ENCODE peak calls at places on chromosomes 13 and 19, in nine cellular contexts. One of them, this sample, is unnamed.

GRCh38 chr13:41649659-41650058 is 192.3 kb downstream of the RGCC start:
- DNase-seq in endothelial cell of umbilical vein: peak
- DNase-seq in body of pancreas: no peak
- DNase-seq in H1: no peak
- DNase-seq in ovary: no peak
- DNase-seq in testis: no peak
- DNase-seq in spleen: no peak
- DNase-seq in tibial nerve: no peak
- DNase-seq in transverse colon: no peak
- DNase-seq in this sample: no peak

GRCh38 chr19:35124098-35125060 is 8.8 kb downstream of the FXYD3 start:
- DNase-seq in endothelial cell of umbilical vein: peak
- DNase-seq in body of pancreas: peak
- DNase-seq in H1: no peak
- DNase-seq in ovary: peak
- DNase-seq in testis: peak
- DNase-seq in spleen: peak
- DNase-seq in tibial nerve: peak
- DNase-seq in transverse colon: peak
- DNase-seq in this sample: peak

GRCh38 chr13:32316030-32316344 is 679 bp downstream of the BRCA2 start:
- DNase-seq in endothelial cell of umbilical vein: no peak
- DNase-seq in body of pancreas: no peak
- DNase-seq in H1: no peak
- DNase-seq in ovary: no peak
- DNase-seq in testis: no peak
- DNase-seq in spleen: no peak
- DNase-seq in tibial nerve: no peak
- DNase-seq in transverse colon: peak
- DNase-seq in this sample: no peak

GRCh38 chr13:66532146-66532545 is 698.0 kb downstream of the PCDH9 start:
- DNase-seq in endothelial cell of umbilical vein: no peak
- DNase-seq in body of pancreas: no peak
- DNase-seq in H1: no peak
- DNase-seq in ovary: no peak
- DNase-seq in testis: no peak
- DNase-seq in spleen: no peak
- DNase-seq in tibial nerve: no peak
- DNase-seq in transverse colon: no peak
- DNase-seq in this sample: no peak

GRCh38 chr19:34131100-34131499 is 41.2 kb upstream of the LSM14A start:
- DNase-seq in endothelial cell of umbilical vein: no peak
- DNase-seq in body of pancreas: no peak
- DNase-seq in H1: no peak
- DNase-seq in ovary: no peak
- DNase-seq in testis: no peak
- DNase-seq in spleen: no peak
- DNase-seq in tibial nerve: no peak
- DNase-seq in transverse colon: no peak
- DNase-seq in this sample: no peak

GRCh38 chr13:23059173-23059572 is 121.6 kb upstream of the SGCG start:
- DNase-seq in endothelial cell of umbilical vein: no peak
- DNase-seq in body of pancreas: no peak
- DNase-seq in H1: no peak
- DNase-seq in ovary: no peak
- DNase-seq in testis: no peak
- DNase-seq in spleen: no peak
- DNase-seq in tibial nerve: no peak
- DNase-seq in transverse colon: no peak
- DNase-seq in this sample: no peak

GRCh38 chr19:11408591-11408990 is 10.5 kb downstream of the RGL3 start:
- DNase-seq in endothelial cell of umbilical vein: no peak
- DNase-seq in body of pancreas: no peak
- DNase-seq in H1: no peak
- DNase-seq in ovary: no peak
- DNase-seq in testis: no peak
- DNase-seq in spleen: no peak
- DNase-seq in tibial nerve: no peak
- DNase-seq in transverse colon: no peak
- DNase-seq in this sample: no peak

GRCh38 chr19:33395561-33396550 is 22.3 kb downstream of the CEBPG start:
- DNase-seq in endothelial cell of umbilical vein: no peak
- DNase-seq in body of pancreas: no peak
- DNase-seq in H1: no peak
- DNase-seq in ovary: peak
- DNase-seq in testis: peak
- DNase-seq in spleen: peak
- DNase-seq in tibial nerve: peak
- DNase-seq in transverse colon: no peak
- DNase-seq in this sample: no peak

GRCh38 chr19:33292595-33293254 is 9.6 kb downstream of the CEBPA start:
- DNase-seq in endothelial cell of umbilical vein: no peak
- DNase-seq in body of pancreas: no peak
- DNase-seq in H1: no peak
- DNase-seq in ovary: no peak
- DNase-seq in testis: no peak
- DNase-seq in spleen: peak
- DNase-seq in tibial nerve: no peak
- DNase-seq in transverse colon: peak
- DNase-seq in this sample: peak

GRCh38 chr19:18379803-18380747 is 5.9 kb upstream of the GDF15 start:
- DNase-seq in endothelial cell of umbilical vein: no peak
- DNase-seq in body of pancreas: peak
- DNase-seq in H1: no peak
- DNase-seq in ovary: peak
- DNase-seq in testis: peak
- DNase-seq in spleen: peak
- DNase-seq in tibial nerve: peak
- DNase-seq in transverse colon: peak
- DNase-seq in this sample: peak

GRCh38 chr19:48595171-48595570 is 11.4 kb upstream of the SPACA4 start:
- DNase-seq in endothelial cell of umbilical vein: no peak
- DNase-seq in body of pancreas: no peak
- DNase-seq in H1: no peak
- DNase-seq in ovary: no peak
- DNase-seq in testis: no peak
- DNase-seq in spleen: no peak
- DNase-seq in tibial nerve: no peak
- DNase-seq in transverse colon: no peak
- DNase-seq in this sample: no peak

GRCh38 chr19:3361384-3362216 is 4.8 kb upstream of the NFIC start:
- DNase-seq in endothelial cell of umbilical vein: no peak
- DNase-seq in body of pancreas: no peak
- DNase-seq in H1: no peak
- DNase-seq in ovary: peak
- DNase-seq in testis: peak
- DNase-seq in spleen: no peak
- DNase-seq in tibial nerve: no peak
- DNase-seq in transverse colon: no peak
- DNase-seq in this sample: no peak

GRCh38 chr19:3216874-3217273 is 7.6 kb upstream of the CELF5 start:
- DNase-seq in endothelial cell of umbilical vein: no peak
- DNase-seq in body of pancreas: no peak
- DNase-seq in H1: no peak
- DNase-seq in ovary: no peak
- DNase-seq in testis: no peak
- DNase-seq in spleen: no peak
- DNase-seq in tibial nerve: no peak
- DNase-seq in transverse colon: no peak
- DNase-seq in this sample: no peak

GRCh38 chr13:33351324-33351723 is 65.8 kb upstream of the STARD13 start:
- DNase-seq in endothelial cell of umbilical vein: peak
- DNase-seq in body of pancreas: peak
- DNase-seq in H1: no peak
- DNase-seq in ovary: no peak
- DNase-seq in testis: no peak
- DNase-seq in spleen: no peak
- DNase-seq in tibial nerve: no peak
- DNase-seq in transverse colon: peak
- DNase-seq in this sample: no peak
- H3K4me3 ChIP-seq in endothelial cell of umbilical vein: peak
- H3K4me3 ChIP-seq in body of pancreas: no peak
- H3K4me3 ChIP-seq in H1: no peak
- H3K4me3 ChIP-seq in ovary: no peak
- H3K4me3 ChIP-seq in testis: no peak
- H3K4me3 ChIP-seq in spleen: no peak
- H3K4me3 ChIP-seq in tibial nerve: peak
- H3K4me3 ChIP-seq in transverse colon: no peak
- H3K4me3 ChIP-seq in this sample: no peak

GRCh38 chr19:5090780-5091575 is 122.1 kb downstream of the KDM4B start:
- DNase-seq in endothelial cell of umbilical vein: no peak
- DNase-seq in body of pancreas: peak
- DNase-seq in H1: no peak
- DNase-seq in ovary: peak
- DNase-seq in testis: peak
- DNase-seq in spleen: no peak
- DNase-seq in tibial nerve: no peak
- DNase-seq in transverse colon: no peak
- DNase-seq in this sample: no peak
- TF ChIP-seq POLR2A in endothelial cell of umbilical vein: no peak
- TF ChIP-seq POLR2A in body of pancreas: no peak
- TF ChIP-seq POLR2A in H1: no peak
- TF ChIP-seq POLR2A in ovary: no peak
- TF ChIP-seq POLR2A in testis: no peak
- TF ChIP-seq POLR2A in spleen: no peak
- TF ChIP-seq POLR2A in tibial nerve: no peak
- TF ChIP-seq POLR2A in transverse colon: no peak
- TF ChIP-seq POLR2A in this sample: no peak

GRCh38 chr13:50310734-50311133 is 295.5 kb downstream of the KCNRG start:
- DNase-seq in endothelial cell of umbilical vein: no peak
- DNase-seq in body of pancreas: no peak
- DNase-seq in H1: no peak
- DNase-seq in ovary: no peak
- DNase-seq in testis: no peak
- DNase-seq in spleen: no peak
- DNase-seq in tibial nerve: no peak
- DNase-seq in transverse colon: no peak
- DNase-seq in this sample: no peak
- H3K4me3 ChIP-seq in endothelial cell of umbilical vein: no peak
- H3K4me3 ChIP-seq in body of pancreas: no peak
- H3K4me3 ChIP-seq in H1: no peak
- H3K4me3 ChIP-seq in ovary: no peak
- H3K4me3 ChIP-seq in testis: no peak
- H3K4me3 ChIP-seq in spleen: no peak
- H3K4me3 ChIP-seq in tibial nerve: no peak
- H3K4me3 ChIP-seq in transverse colon: no peak
- H3K4me3 ChIP-seq in this sample: no peak

GRCh38 chr19:1812426-1813196 is 535 bp upstream of the ATP8B3 start:
- DNase-seq in endothelial cell of umbilical vein: peak
- DNase-seq in body of pancreas: peak
- DNase-seq in H1: peak
- DNase-seq in ovary: peak
- DNase-seq in testis: peak
- DNase-seq in spleen: peak
- DNase-seq in tibial nerve: peak
- DNase-seq in transverse colon: peak
- DNase-seq in this sample: peak
- TF ChIP-seq POLR2A in endothelial cell of umbilical vein: no peak
- TF ChIP-seq POLR2A in body of pancreas: peak
- TF ChIP-seq POLR2A in H1: no peak
- TF ChIP-seq POLR2A in ovary: peak
- TF ChIP-seq POLR2A in testis: no peak
- TF ChIP-seq POLR2A in spleen: no peak
- TF ChIP-seq POLR2A in tibial nerve: no peak
- TF ChIP-seq POLR2A in transverse colon: peak
- TF ChIP-seq POLR2A in this sample: no peak

GRCh38 chr19:19538077-19538764 is at the start of gene CILP2:
- DNase-seq in endothelial cell of umbilical vein: no peak
- DNase-seq in body of pancreas: no peak
- DNase-seq in H1: peak
- DNase-seq in ovary: peak
- DNase-seq in testis: peak
- DNase-seq in spleen: no peak
- DNase-seq in tibial nerve: no peak
- DNase-seq in transverse colon: peak
- DNase-seq in this sample: no peak
- H3K4me3 ChIP-seq in endothelial cell of umbilical vein: no peak
- H3K4me3 ChIP-seq in body of pancreas: no peak
- H3K4me3 ChIP-seq in H1: peak
- H3K4me3 ChIP-seq in ovary: peak
- H3K4me3 ChIP-seq in testis: peak
- H3K4me3 ChIP-seq in spleen: no peak
- H3K4me3 ChIP-seq in tibial nerve: peak
- H3K4me3 ChIP-seq in transverse colon: no peak
- H3K4me3 ChIP-seq in this sample: no peak

GRCh38 chr19:1863638-1864479 is 480 bp upstream of the KLF16 start:
- DNase-seq in endothelial cell of umbilical vein: peak
- DNase-seq in body of pancreas: peak
- DNase-seq in H1: peak
- DNase-seq in ovary: peak
- DNase-seq in testis: peak
- DNase-seq in spleen: peak
- DNase-seq in tibial nerve: peak
- DNase-seq in transverse colon: peak
- DNase-seq in this sample: peak
- TF ChIP-seq POLR2A in endothelial cell of umbilical vein: peak
- TF ChIP-seq POLR2A in body of pancreas: no peak
- TF ChIP-seq POLR2A in H1: no peak
- TF ChIP-seq POLR2A in ovary: peak
- TF ChIP-seq POLR2A in testis: no peak
- TF ChIP-seq POLR2A in spleen: no peak
- TF ChIP-seq POLR2A in tibial nerve: no peak
- TF ChIP-seq POLR2A in transverse colon: peak
- TF ChIP-seq POLR2A in this sample: no peak

This sample was measured in lower leg skin.